ENCODE peak calls at places on chromosomes 12 and 14, in four cellular contexts. K, Q, R and W are unnamed samples.
A peak's percentile ranks its signal among the peaks of the same experiment; 100 is the strongest.

GRCh38 chr12:80192087-80192486 is 92.8 kb downstream of the OTOGL start:
- DNase-seq in K (no peak), Q (no peak), R (no peak), W (no peak)

GRCh38 chr12:48454675-48455074 is 17.7 kb upstream of the ANP32D start:
- DNase-seq in Q (no peak), K (no peak), R (no peak), W (no peak)

GRCh38 chr12:7395950-7396349 is 48.0 kb downstream of the CD163L1 start:
- DNase-seq in Q (no peak), R (no peak), K (no peak), W (no peak)

GRCh38 chr14:39426605-39427004 is 5.6 kb downstream of the FBXO33 start:
- DNase-seq in K (no peak), R (no peak), Q (no peak), W (no peak)

GRCh38 chr14:92680781-92681650 is 67.4 kb downstream of the LGMN start:
- DNase-seq in R (peak; percentile 74), K (peak; percentile 94), Q (peak; percentile 73), W (peak; percentile 82)

GRCh38 chr12:57888407-57889157 is 42.1 kb upstream of the CTDSP2 start:
- DNase-seq in K (no peak), R (no peak), Q (no peak), W (peak; percentile 84)

GRCh38 chr12:60992087-60992486 is 1268.1 kb upstream of the USP15 start:
- DNase-seq in R (no peak), K (no peak), Q (no peak), W (no peak)

GRCh38 chr14:54818201-54819133 is 84.2 kb downstream of the GCH1 start:
- DNase-seq in R (no peak), Q (no peak), K (no peak), W (no peak)

GRCh38 chr14:97832734-97833133 is 1035.6 kb downstream of the VRK1 start:
- DNase-seq in Q (no peak), R (no peak), K (no peak), W (no peak)

GRCh38 chr14:78355109-78355508 is 184.9 kb downstream of the NRXN3 start:
- DNase-seq in K (no peak), Q (no peak), R (no peak), W (no peak)

GRCh38 chr12:16499617-16500016 is 106.3 kb downstream of the LMO3 start:
- DNase-seq in K (no peak), R (no peak), Q (no peak), W (no peak)

GRCh38 chr12:105961821-105962671 is 176.7 kb downstream of the NUAK1 start:
- DNase-seq in Q (no peak), K (no peak), R (no peak), W (no peak)

GRCh38 chr12:132199526-132200319 is 55.5 kb downstream of the NOC4L start:
- DNase-seq in Q (no peak), R (no peak), K (no peak), W (peak; percentile 61)

GRCh38 chr14:104805326-104805678 is 4.4 kb downstream of the ZBTB42 start:
- DNase-seq in Q (no peak), K (no peak), R (no peak), W (no peak)

GRCh38 chr12:9109213-9109522 is 6.6 kb downstream of the A2M start:
- DNase-seq in R (no peak), K (no peak), Q (no peak), W (no peak)

GRCh38 chr12:23906329-23906728 is 43.1 kb downstream of the SOX5 start:
- DNase-seq in Q (peak; percentile 28), K (no peak), R (no peak), W (no peak)

GRCh38 chr12:117486840-117487659 is 125.6 kb upstream of the NOS1 start:
- DNase-seq in Q (no peak), K (no peak), R (no peak), W (peak; percentile 1)

GRCh38 chr14:60684203-60684602 is 34.9 kb upstream of the SIX1 start:
- DNase-seq in R (no peak), K (no peak), Q (no peak), W (no peak)

GRCh38 chr14:32434180-32434579 is 105.1 kb downstream of the AKAP6 start:
- DNase-seq in Q (no peak), R (no peak), K (no peak), W (no peak)

GRCh38 chr14:32435411-32435810 is 106.3 kb downstream of the AKAP6 start:
- DNase-seq in Q (no peak), K (no peak), R (no peak), W (no peak)

GRCh38 chr14:32434880-32435279 is 105.8 kb downstream of the AKAP6 start:
- DNase-seq in Q (no peak), K (no peak), R (no peak), W (no peak)

GRCh38 chr14:32430326-32430725 is 101.2 kb downstream of the AKAP6 start:
- DNase-seq in Q (no peak), K (no peak), R (no peak), W (no peak)

GRCh38 chr14:32432813-32433538 is 103.9 kb downstream of the AKAP6 start:
- DNase-seq in R (no peak), Q (no peak), K (no peak), W (no peak)
- TF ChIP-seq POLR2A in R (no peak), Q (no peak), K (no peak), W (no peak)

GRCh38 chr12:12598864-12599263 is 12.8 kb upstream of the CREBL2 start:
- DNase-seq in R (no peak), Q (no peak), K (no peak), W (no peak)
- TF ChIP-seq POLR2A in R (no peak), Q (no peak), K (no peak), W (no peak)

DNA sequence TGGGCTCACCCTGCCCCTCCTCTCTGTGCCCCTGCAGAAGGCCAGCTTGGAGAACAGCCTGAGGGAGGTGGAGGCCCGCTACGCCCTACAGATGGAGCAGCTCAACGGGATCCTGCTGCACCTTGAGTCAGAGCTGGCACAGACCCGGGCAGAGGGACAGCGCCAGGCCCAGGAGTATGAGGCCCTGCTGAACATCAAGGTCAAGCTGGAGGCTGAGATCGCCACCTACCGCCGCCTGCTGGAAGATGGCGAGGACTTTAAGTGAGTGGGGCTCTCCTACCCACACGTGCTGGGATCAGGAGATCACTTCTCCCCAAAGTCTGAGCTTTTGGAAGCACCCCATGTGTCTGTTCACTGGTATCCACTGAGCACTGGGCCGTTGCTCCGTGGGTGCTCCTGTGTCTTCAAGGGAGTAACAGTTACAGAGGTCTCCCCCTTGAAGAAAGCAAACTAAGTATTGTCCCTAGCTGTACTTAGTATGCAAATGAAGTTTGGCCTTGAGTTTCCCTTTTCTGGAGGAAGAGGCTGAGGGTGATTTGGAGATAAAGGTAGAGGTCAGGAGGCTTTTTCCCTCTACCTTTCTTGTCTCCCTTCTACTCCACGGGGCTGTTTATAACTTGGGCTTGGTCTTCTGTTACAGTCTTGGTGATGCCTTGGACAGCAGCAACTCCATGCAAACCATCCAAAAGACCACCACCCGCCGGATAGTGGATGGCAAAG is 3.3 kb downstream of the KRT18 start:
- DNase-seq in Q (no peak), K (no peak), R (peak; percentile 72), W (peak; percentile 65)
- TF ChIP-seq POLR2A in Q (no peak), K (no peak), R (no peak), W (no peak)

GRCh38 chr12:25051583-25052190 is 102.8 kb upstream of the BCAT1 start:
- DNase-seq in K (no peak), R (no peak), Q (no peak), W (peak; percentile 24)
- TF ChIP-seq POLR2A in K (no peak), R (no peak), Q (no peak), W (no peak)

GRCh38 chr12:56723889-56724659 is 1.0 kb downstream of the NACA start:
- DNase-seq in K (peak; percentile 93), Q (peak; percentile 85), R (peak; percentile 65), W (no peak)
- TF ChIP-seq POLR2A in K (no peak), Q (peak; percentile 11), R (peak; percentile 66), W (no peak)

GRCh38 chr12:93306636-93307035 is 71.1 kb upstream of the NUDT4 start:
- DNase-seq in Q (no peak), K (no peak), R (no peak), W (no peak)
- TF ChIP-seq POLR2A in Q (no peak), K (no peak), R (no peak), W (no peak)

DNA sequence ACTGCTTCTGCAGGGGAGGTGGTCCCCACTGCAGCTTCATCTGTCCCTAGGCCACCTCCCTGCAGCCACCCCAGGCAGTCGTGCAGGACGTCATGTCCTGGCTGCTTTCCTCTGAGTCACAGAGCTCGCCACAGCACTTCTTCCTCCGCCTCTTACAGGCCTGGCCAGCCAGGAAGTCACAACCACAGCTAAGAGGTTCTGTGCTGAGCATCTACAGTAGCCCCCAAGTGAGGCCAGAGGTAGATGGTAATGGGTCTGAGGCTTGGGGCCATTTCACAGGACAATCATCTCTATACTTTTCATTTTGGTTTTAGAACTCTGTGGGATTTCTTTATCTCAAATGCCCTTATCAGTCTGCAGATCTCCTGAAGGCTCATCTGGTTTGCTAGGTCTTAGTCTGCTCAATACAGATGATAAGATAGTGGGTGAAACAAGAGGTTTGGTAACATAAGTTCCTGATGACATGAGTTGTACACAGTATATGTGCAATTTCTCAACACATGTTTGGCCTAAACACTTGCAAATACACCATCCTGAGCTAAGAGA is 106.4 kb downstream of the ARF6 start:
- DNase-seq in R (peak; percentile 73), K (peak; percentile 97), Q (peak; percentile 77), W (no peak)
- TF ChIP-seq POLR2A in R (peak; percentile 66), K (no peak), Q (peak; percentile 35), W (no peak)

GRCh38 chr12:53004582-53004981 is 1.7 kb upstream of the EIF4B start:
- DNase-seq in K (no peak), R (no peak), Q (no peak), W (no peak)

GRCh38 chr12:53004178-53004577 is 2.1 kb upstream of the EIF4B start:
- DNase-seq in Q (no peak), R (no peak), K (no peak), W (no peak)

GRCh38 chr12:53005986-53006809 is at the start of gene EIF4B:
- DNase-seq in Q (peak; percentile 99), R (peak; percentile 100), K (peak; percentile 100), W (peak; percentile 100)

GRCh38 chr12:53005215-53005985 is 856 bp upstream of the EIF4B start:
- DNase-seq in K (peak; percentile 90), Q (peak; percentile 6), R (peak; percentile 58), W (no peak)

GRCh38 chr12:53006810-53007742 is 820 bp downstream of the EIF4B start:
- DNase-seq in R (peak; percentile 82), K (peak; percentile 95), Q (peak; percentile 50), W (peak; percentile 94)
- TF ChIP-seq POLR2A in R (no peak), K (no peak), Q (no peak), W (no peak)

GRCh38 chr12:108117163-108117849 is 11.8 kb upstream of the WSCD2 start:
- DNase-seq in K (no peak), Q (no peak), R (no peak), W (no peak)
- TF ChIP-seq POLR2A in K (no peak), Q (no peak), R (no peak), W (no peak)